ENCODE peak calls at places on chromosomes 4 and X, in seven cellular contexts. L, Z, K, W, O, U and V are unnamed samples.

GRCh38 chrX:20585782-20586181 is 319.1 kb upstream of the RPS6KA3 start:
- DNase-seq in L (peak; percentile 93), Z (no peak), K (peak; percentile 0), W (no peak), O (no peak), U (no peak), V (no peak)

GRCh38 chrX:85379174-85379907 is at the start of gene POF1B:
- DNase-seq in L (peak; percentile 26), Z (no peak), K (no peak), W (peak; percentile 56), O (peak; percentile 4), U (no peak), V (peak; percentile 2)

GRCh38 chr4:187370918-187371317 is 624.7 kb upstream of the ZFP42 start:
- DNase-seq in L (no peak), Z (no peak), K (no peak), W (no peak), O (no peak), U (no peak), V (no peak)

GRCh38 chr4:90580271-90580825 is 453.2 kb downstream of the CCSER1 start:
- DNase-seq in L (peak; percentile 14), Z (no peak), K (no peak), W (no peak), O (no peak), U (no peak), V (no peak)

GRCh38 chr4:30948653-30949052 is 228.5 kb downstream of the PCDH7 start:
- DNase-seq in L (no peak), Z (no peak), K (peak; percentile 66), W (no peak), O (no peak), U (no peak), V (no peak)

GRCh38 chr4:32826169-32826568 is 2106.0 kb downstream of the PCDH7 start:
- DNase-seq in L (peak; percentile 68), Z (no peak), K (no peak), W (no peak), O (no peak), U (no peak), V (no peak)

GRCh38 chrX:9912341-9912740 is 54.8 kb upstream of the CLDN34 start:
- DNase-seq in L (peak; percentile 36), Z (no peak), K (peak; percentile 37), W (peak; percentile 27), O (no peak), U (no peak), V (no peak)

GRCh38 chr4:34709564-34709963 is 1534.8 kb downstream of the ARAP2 start:
- DNase-seq in L (no peak), Z (no peak), K (no peak), W (no peak), O (no peak), U (no peak), V (no peak)

GRCh38 chr4:99586747-99587146 is 12.1 kb downstream of the MTTP start:
- DNase-seq in L (peak; percentile 8), Z (no peak), K (no peak), W (no peak), O (no peak), U (no peak), V (no peak)

GRCh38 chr4:55407119-55407518 is 11.4 kb downstream of the TMEM165 start:
- DNase-seq in L (no peak), Z (no peak), K (no peak), W (no peak), O (no peak), U (no peak), V (no peak)
- H3K36me3 ChIP-seq in L (no peaks in the 10 kb centered on the region), Z (no peaks in the 10 kb centered on the region), K (peaks cover 13% of the 10 kb centered on the region), W (no peaks in the 10 kb centered on the region), O (peaks cover 80% of the 10 kb centered on the region), U (peaks cover 14% of the 10 kb centered on the region), V (peaks cover 5% of the 10 kb centered on the region)

GRCh38 chr4:142369141-142369540 is 477.0 kb downstream of the INPP4B start:
- DNase-seq in L (peak; percentile 46), Z (no peak), K (peak; percentile 18), W (no peak), O (no peak), U (no peak), V (no peak)

GRCh38 chr4:142363686-142364085 is 482.4 kb downstream of the INPP4B start:
- DNase-seq in L (no peak), Z (no peak), K (no peak), W (no peak), O (no peak), U (no peak), V (no peak)

GRCh38 chr4:142365386-142365785 is 480.7 kb downstream of the INPP4B start:
- DNase-seq in L (peak; percentile 10), Z (no peak), K (no peak), W (no peak), O (no peak), U (no peak), V (no peak)

GRCh38 chr4:142366821-142367220 is 479.3 kb downstream of the INPP4B start:
- DNase-seq in L (peak; percentile 13), Z (no peak), K (no peak), W (no peak), O (no peak), U (no peak), V (no peak)

DNA sequence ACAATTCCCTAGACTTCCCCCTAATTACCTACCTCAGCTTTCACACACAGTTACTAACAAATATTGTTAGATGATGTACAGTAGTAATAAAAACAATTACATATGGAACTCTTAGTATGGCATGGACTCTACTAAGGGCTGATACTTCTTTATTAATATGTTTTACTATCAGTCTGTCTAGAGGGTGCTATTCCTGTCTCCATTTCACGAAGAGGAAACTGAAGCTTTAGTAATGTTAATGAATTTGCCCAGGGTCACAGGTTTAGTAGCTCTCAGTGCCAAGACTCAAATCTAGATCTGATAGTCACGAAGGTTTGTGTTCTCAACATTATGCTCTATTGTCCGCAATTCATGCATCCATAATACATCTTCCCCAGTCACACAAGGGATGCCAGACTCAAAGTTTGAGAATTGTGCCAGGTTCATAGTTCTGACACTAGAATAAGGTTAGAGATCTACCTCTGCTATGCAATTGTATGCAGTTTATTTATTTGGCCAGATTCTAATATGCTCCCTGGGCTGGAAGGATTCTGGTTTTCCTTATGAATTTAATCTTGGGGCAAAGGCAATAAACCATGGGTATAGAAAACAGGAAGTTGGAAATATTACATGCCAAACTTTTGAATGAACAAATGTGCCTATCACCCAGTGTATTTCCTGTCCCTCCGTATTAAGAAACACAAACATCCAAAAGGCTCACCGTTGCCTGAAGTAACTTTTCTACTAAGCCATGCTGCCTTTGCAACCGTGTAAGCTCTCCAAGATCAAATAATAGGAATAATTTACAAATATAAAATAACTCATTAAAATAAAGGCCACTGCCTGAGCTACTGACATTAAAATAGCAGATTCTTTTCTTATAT is 478.5 kb downstream of the INPP4B start:
- DNase-seq in L (no peak), Z (no peak), K (no peak), W (no peak), O (no peak), U (no peak), V (no peak)
- H3K4me3 ChIP-seq in L (no peak overlapping the region), Z (no peak overlapping the region), K (no peak overlapping the region), W (no peak overlapping the region), O (no peak overlapping the region), U (no peak overlapping the region), V (no peak overlapping the region)

GRCh38 chr4:76752911-76753494 is 144.9 kb downstream of the SOWAHB start:
- DNase-seq in L (no peak), Z (no peak), K (peak; percentile 93), W (no peak), O (no peak), U (peak; percentile 72), V (no peak)
- H3K36me3 ChIP-seq in L (peaks cover 3% of the 10 kb centered on the region), Z (no peaks in the 10 kb centered on the region), K (peaks cover 4% of the 10 kb centered on the region), W (no peaks in the 10 kb centered on the region), O (no peaks in the 10 kb centered on the region), U (peaks cover 16% of the 10 kb centered on the region), V (no peaks in the 10 kb centered on the region)

DNA sequence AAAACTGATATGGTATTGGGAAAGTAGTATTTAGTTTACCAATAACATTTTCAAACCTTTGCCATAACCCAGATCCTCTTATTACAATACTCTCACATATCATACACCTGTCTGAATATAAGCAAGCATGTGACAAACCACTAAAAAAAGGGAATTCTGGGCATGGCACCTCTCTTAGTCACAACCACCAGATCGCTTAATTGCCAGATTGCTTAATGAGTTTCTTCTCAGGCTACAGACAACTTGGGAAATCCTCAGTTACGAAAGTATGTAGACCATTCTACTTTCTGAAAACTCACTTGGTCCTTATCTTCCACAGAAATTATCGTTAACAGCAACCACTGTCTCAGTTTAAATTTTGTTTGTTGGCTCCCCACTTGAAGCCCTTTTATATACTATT is 2.1 kb downstream of the NAF1 start:
- DNase-seq in L (no peak), Z (no peak), K (peak; percentile 25), W (no peak), O (no peak), U (no peak), V (no peak)
- H3K4me3 ChIP-seq in L (no peak overlapping the region), Z (peak overlapping the region; percentile 60), K (peak overlapping the region; percentile 85), W (peak overlapping the region; percentile 90), O (no peak overlapping the region), U (peak overlapping the region; percentile 81), V (peak overlapping the region; percentile 69)

DNA sequence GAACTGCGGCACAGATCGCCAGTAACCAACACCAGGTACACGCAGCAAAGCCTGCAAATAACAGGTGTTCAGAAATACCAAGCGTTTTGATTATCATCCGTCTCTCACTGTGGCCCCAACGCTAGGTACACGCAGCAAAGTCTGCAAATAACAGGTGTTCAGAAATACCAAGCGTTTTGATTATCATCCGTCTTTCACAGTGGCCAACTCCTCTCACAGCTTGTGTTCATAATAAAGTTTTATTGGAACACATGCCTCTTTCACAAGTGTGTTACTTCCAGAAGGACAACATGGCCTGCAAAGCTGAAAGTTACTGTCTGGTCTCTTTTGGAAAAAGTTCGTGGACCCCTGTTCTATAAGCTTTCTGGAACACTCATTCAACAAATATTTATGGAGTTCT is 153.1 kb downstream of the AFAP1 start:
- DNase-seq in L (no peak), Z (no peak), K (no peak), W (no peak), O (no peak), U (no peak), V (no peak)
- H3K36me3 ChIP-seq in L (peaks cover 3% of the 10 kb centered on the region), Z (no peaks in the 10 kb centered on the region), K (no peaks in the 10 kb centered on the region), W (no peaks in the 10 kb centered on the region), O (peaks cover 23% of the 10 kb centered on the region), U (peaks cover 9% of the 10 kb centered on the region), V (no peaks in the 10 kb centered on the region)

GRCh38 chr4:154491731-154492249 is at the start of gene DCHS2:
- DNase-seq in L (peak; percentile 50), Z (peak; percentile 26), K (peak; percentile 13), W (no peak), O (peak; percentile 19), U (no peak), V (peak; percentile 1)
- H3K4me3 ChIP-seq in L (peak within 1 kb of the TSS; percentile 6), Z (peak within 1 kb of the TSS; percentile 49), K (peak within 1 kb of the TSS; percentile 35), W (peak within 1 kb of the TSS; percentile 28), O (peak within 1 kb of the TSS; percentile 40), U (peak within 1 kb of the TSS; percentile 30), V (peak within 1 kb of the TSS; percentile 24)

GRCh38 chr4:73103799-73104503 is 34.4 kb upstream of the COX18 start:
- DNase-seq in L (peak; percentile 46), Z (no peak), K (peak; percentile 8), W (no peak), O (no peak), U (no peak), V (no peak)
- H3K36me3 ChIP-seq in L (no peaks in the 10 kb centered on the region), Z (no peaks in the 10 kb centered on the region), K (peaks cover 37% of the 10 kb centered on the region), W (no peaks in the 10 kb centered on the region), O (peaks cover 89% of the 10 kb centered on the region), U (peaks cover 52% of the 10 kb centered on the region), V (peaks cover 49% of the 10 kb centered on the region)